ENCODE peak calls at places on chromosome 18, in five cellular contexts. O is cardiac muscle cell, D is AG04450, E is upper lobe of right lung, H is suprapubic skin. C is an unnamed sample.
A peak's percentile ranks its signal among the peaks of the same experiment; 100 is the strongest.

GRCh38 chr18:30302181-30302580 is 740.4 kb downstream of the DSC3 start:
- DNase-seq in D (no peak), H (no peak), E (no peak), O (no peak), C (no peak)

GRCh38 chr18:10839401-10839800 is 310.0 kb downstream of the PIEZO2 start:
- DNase-seq in D (no peak), E (no peak), H (no peak), O (no peak), C (no peak)

GRCh38 chr18:54284967-54285785 is 15.9 kb downstream of the POLI start:
- DNase-seq in D (peak; percentile 27), O (peak; percentile 63), H (no peak), E (no peak), C (no peak)

GRCh38 chr18:13313006-13313661 is 94.6 kb downstream of the LDLRAD4 start:
- DNase-seq in E (no peak), H (no peak), D (no peak), O (no peak), C (no peak)

GRCh38 chr18:63476666-63477065 is at the start of gene SERPINB5:
- DNase-seq in E (no peak), O (no peak), D (no peak), H (peak; percentile 82), C (no peak)

GRCh38 chr18:58856881-58857280 is 7.8 kb upstream of the ZNF532 start:
- DNase-seq in O (no peak), H (no peak), E (no peak), D (peak; percentile 43), C (no peak)

GRCh38 chr18:21449367-21450250 is 150.9 kb downstream of the ESCO1 start:
- DNase-seq in D (no peak), E (no peak), O (no peak), H (no peak), C (no peak)

GRCh38 chr18:9614401-9615279 is at the start of gene PPP4R1:
- DNase-seq in D (no peak), O (peak; percentile 77), E (peak; percentile 92), H (peak; percentile 90), C (no peak)

GRCh38 chr18:47209166-47209565 is 33.0 kb upstream of the IER3IP1 start:
- DNase-seq in E (no peak), O (no peak), D (no peak), H (no peak), C (no peak)

GRCh38 chr18:47603158-47603557 is 327.3 kb downstream of the SMAD2 start:
- DNase-seq in O (no peak), H (no peak), D (no peak), E (no peak), C (no peak)

GRCh38 chr18:11821643-11822237 is 29.5 kb upstream of the CHMP1B start:
- DNase-seq in O (no peak), D (no peak), H (no peak), E (no peak), C (no peak)

GRCh38 chr18:64131314-64131713 is 17.6 kb downstream of the LINC00305 start:
- DNase-seq in O (no peak), E (no peak), D (no peak), H (no peak), C (no peak)

GRCh38 chr18:76823166-76823539 is 796 bp downstream of the ZNF236 start:
- DNase-seq in E (peak; percentile 73), H (peak; percentile 69), O (no peak), D (no peak), C (no peak)

GRCh38 chr18:76823574-76823973 is 1.2 kb downstream of the ZNF236 start:
- DNase-seq in H (no peak), O (peak; percentile 32), E (peak; percentile 71), D (no peak), C (no peak)

GRCh38 chr18:76824136-76824676 is 1.8 kb downstream of the ZNF236 start:
- DNase-seq in E (no peak), H (no peak), O (no peak), D (no peak), C (no peak)

GRCh38 chr18:76822510-76823165 is at the start of gene ZNF236:
- DNase-seq in H (peak; percentile 75), D (peak; percentile 47), O (peak; percentile 92), E (peak; percentile 90), C (no peak)

GRCh38 chr18:76824754-76825153 is 2.4 kb downstream of the ZNF236 start:
- DNase-seq in H (no peak), D (no peak), O (no peak), E (no peak), C (no peak)
- TF ChIP-seq CTCF in H (no peak), D (no peak), O (no peak), E (no peak), C (no peak)

GRCh38 chr18:40875101-40875500 is 1079.9 kb upstream of the PIK3C3 start:
- DNase-seq in O (no peak), D (no peak), H (no peak), E (no peak), C (no peak)
- H3K4me3 ChIP-seq in O (no peak overlapping the region), D (no peak overlapping the region), H (no peak overlapping the region), E (no peak overlapping the region), C (no peak overlapping the region)

DNA sequence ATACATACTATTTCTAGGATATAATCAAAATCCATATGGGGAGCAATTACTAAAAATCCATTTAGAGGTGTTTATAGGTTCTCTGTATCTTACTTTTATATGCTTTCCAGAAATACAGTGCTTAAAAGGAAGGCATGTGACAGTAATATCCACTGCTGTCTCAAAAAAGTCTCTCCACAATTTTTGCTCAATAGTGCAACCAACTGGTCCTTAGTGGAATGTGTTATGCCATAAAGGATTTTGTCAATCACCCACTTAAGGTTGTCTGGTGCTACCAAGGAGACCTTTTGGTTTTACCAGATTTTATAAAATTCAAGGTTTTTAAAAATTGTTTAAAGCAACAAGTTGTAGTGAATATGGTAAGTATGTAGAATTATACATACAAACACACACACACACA is 328.5 kb upstream of the DSEL start:
- DNase-seq in D (no peak), E (no peak), O (peak; percentile 32), H (no peak), C (no peak)
- TF ChIP-seq CTCF in D (no peak), E (no peak), O (peak; percentile 19), H (no peak), C (no peak)

GRCh38 chr18:48945953-48946217 is 4.9 kb downstream of the SMAD7 start:
- DNase-seq in O (no peak), E (no peak), D (no peak), H (no peak), C (no peak)
- H3K4me3 ChIP-seq in O (peak overlapping the region; percentile 100), E (peak overlapping the region; percentile 83), D (no peak overlapping the region), H (peak overlapping the region; percentile 92), C (peak overlapping the region; percentile 17)